ENCODE peak calls at places on chromosomes 7 and 10, in eight cellular contexts. U, Q, S, F, I, Y, P and Z are unnamed samples.

GRCh38 chr10:114996542-114996941 is 58.5 kb downstream of the TRUB1 start:
- DNase-seq in S (no peak), Y (no peak), Q (no peak), I (no peak), P (peak; percentile 29), U (no peak), F (no peak), Z (no peak)

GRCh38 chr10:92483539-92483938 is 90.4 kb downstream of the IDE start:
- DNase-seq in I (no peak), F (no peak), Q (no peak), U (no peak), S (no peak), P (no peak), Y (no peak), Z (no peak)

GRCh38 chr7:158124671-158125079 is 462.9 kb downstream of the PTPRN2 start:
- DNase-seq in U (no peak), F (no peak), P (no peak), Q (no peak), I (no peak), S (peak; percentile 53), Y (no peak), Z (no peak)

GRCh38 chr10:85157206-85157605 is 828.8 kb downstream of the CCSER2 start:
- DNase-seq in F (no peak), Q (no peak), U (no peak), Y (no peak), S (no peak), I (no peak), P (no peak), Z (no peak)

GRCh38 chr7:132735476-132735875 is 159.2 kb upstream of the PLXNA4 start:
- DNase-seq in U (no peak), I (no peak), P (no peak), Y (no peak), Q (no peak), F (peak; percentile 42), S (no peak), Z (no peak)

GRCh38 chr7:82442492-82443043 is 1.0 kb downstream of the CACNA2D1 start:
- DNase-seq in S (no peak), F (no peak), I (no peak), Q (no peak), U (no peak), Y (no peak), P (no peak), Z (no peak)

GRCh38 chr7:99928994-99929729 is at the start of gene GJC3:
- DNase-seq in Y (no peak), U (peak; percentile 53), Q (peak; percentile 55), F (no peak), I (no peak), S (no peak), P (no peak), Z (no peak)

GRCh38 chr7:94423865-94424264 is 29.2 kb downstream of the COL1A2 start:
- DNase-seq in I (no peak), Q (no peak), P (peak; percentile 47), U (no peak), F (no peak), Y (no peak), S (no peak), Z (no peak)

GRCh38 chr7:45174328-45174610 is 16.7 kb downstream of the RAMP3 start:
- DNase-seq in I (no peak), S (peak; percentile 25), U (no peak), P (no peak), F (no peak), Q (no peak), Y (no peak), Z (no peak)

GRCh38 chr7:140231779-140232491 is 55.2 kb upstream of the KDM7A start:
- DNase-seq in Y (no peak), Q (no peak), S (no peak), U (peak; percentile 69), F (no peak), P (no peak), I (no peak), Z (no peak)

GRCh38 chr10:89710748-89711147 is 9.4 kb downstream of the KIF20B start:
- DNase-seq in Y (no peak), F (no peak), S (no peak), Q (no peak), U (no peak), P (no peak), I (no peak), Z (no peak)

GRCh38 chr10:59825932-59826331 is 72.7 kb upstream of the MRLN start:
- DNase-seq in F (no peak), I (no peak), Q (no peak), S (no peak), U (no peak), Y (no peak), P (no peak), Z (no peak)

GRCh38 chr7:102991077-102991539 is 78.3 kb downstream of the LRRC17 start:
- DNase-seq in F (no peak), Y (no peak), Q (no peak), I (no peak), P (no peak), S (no peak), U (no peak), Z (no peak)

GRCh38 chr10:11447571-11447970 is 163.9 kb downstream of the USP6NL start:
- DNase-seq in U (no peak), P (no peak), F (no peak), Q (no peak), S (no peak), Y (no peak), I (no peak), Z (no peak)

GRCh38 chr10:11430421-11431275 is 180.8 kb downstream of the USP6NL start:
- DNase-seq in I (no peak), F (no peak), P (no peak), Y (no peak), Q (no peak), U (no peak), S (no peak), Z (no peak)

GRCh38 chr10:58266826-58267712 is 625 bp downstream of the IPMK start:
- DNase-seq in S (peak; percentile 84), Q (peak; percentile 57), F (no peak), U (peak; percentile 69), P (no peak), Y (peak; percentile 63), I (peak; percentile 19), Z (peak; percentile 34)

DNA sequence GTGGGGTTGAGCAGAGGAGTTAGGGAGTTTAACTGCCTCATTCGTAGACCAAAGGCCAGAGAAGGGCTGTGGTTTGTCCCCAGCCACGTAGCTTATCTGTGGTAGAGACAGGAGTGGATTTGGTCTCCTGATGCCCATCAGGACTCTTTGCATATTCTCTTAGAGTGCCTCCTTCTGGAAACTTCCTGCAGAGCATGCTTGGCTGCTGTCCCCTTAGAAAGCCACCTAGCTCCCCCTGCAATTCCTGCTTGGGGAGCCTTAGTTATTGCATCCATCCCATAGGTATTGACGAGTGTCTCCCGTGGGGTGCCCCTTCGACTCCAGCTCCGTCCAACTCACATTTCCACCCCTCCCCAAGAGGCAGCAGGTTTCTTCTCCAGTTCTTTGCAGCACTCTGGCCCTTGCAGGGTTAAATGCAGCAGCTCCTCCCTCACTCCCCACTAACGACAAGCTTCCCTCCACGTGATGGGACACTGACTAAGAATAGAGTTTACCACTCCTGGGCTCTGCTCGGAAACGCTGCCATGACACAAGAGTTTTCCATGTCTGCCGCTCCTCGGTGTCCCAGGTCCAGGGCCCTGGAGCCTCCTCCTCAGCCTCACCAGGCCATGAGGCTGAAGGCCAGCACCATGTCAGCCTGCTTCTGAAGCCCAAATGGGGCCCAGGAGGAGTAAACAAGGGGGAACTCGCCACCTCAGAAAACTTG is 147.8 kb upstream of the UNC5B start:
- DNase-seq in Y (no peak), S (no peak), U (no peak), Q (no peak), P (no peak), F (no peak), I (no peak), Z (no peak)
- TF ChIP-seq CTCF in Y (no peak), S (no peak), U (no peak), Q (peak; percentile 19), P (no peak), F (peak; percentile 1), I (no peak), Z (no peak)

DNA sequence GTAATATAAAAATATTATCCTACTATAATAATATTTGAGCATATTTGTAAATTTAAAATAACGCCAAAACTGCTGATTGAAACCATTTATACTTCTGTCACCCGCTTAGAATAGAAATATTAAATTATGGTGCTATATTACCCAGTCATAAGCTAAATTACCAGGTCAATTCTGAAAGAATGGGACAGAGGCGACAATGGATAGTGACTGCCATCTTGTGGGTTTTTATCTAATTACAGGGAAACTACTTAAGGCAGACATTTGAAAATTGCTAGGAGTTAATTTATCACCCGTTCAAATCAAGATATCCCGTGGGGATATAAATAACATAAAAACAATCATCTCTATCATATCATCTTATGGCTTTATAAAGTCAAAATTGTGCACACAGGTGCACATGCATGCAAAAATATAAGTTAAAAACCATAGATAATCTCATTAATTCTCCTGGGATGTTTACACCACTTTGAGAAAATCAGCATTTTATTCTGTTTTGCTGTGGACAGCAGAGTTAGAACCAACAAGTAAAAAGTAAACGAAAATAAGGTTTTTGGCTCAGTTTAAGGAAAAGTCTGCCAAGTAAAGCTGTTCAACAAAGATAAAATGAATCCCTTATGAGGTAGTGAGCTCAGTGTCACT is 41.3 kb upstream of the HPSE2 start:
- DNase-seq in U (no peak), Q (peak; percentile 28), P (no peak), Y (no peak), F (no peak), S (no peak), I (no peak), Z (no peak)
- TF ChIP-seq CTCF in U (no peak), Q (peak; percentile 26), P (no peak), Y (no peak), F (peak; percentile 26), S (no peak), I (no peak), Z (no peak)

DNA sequence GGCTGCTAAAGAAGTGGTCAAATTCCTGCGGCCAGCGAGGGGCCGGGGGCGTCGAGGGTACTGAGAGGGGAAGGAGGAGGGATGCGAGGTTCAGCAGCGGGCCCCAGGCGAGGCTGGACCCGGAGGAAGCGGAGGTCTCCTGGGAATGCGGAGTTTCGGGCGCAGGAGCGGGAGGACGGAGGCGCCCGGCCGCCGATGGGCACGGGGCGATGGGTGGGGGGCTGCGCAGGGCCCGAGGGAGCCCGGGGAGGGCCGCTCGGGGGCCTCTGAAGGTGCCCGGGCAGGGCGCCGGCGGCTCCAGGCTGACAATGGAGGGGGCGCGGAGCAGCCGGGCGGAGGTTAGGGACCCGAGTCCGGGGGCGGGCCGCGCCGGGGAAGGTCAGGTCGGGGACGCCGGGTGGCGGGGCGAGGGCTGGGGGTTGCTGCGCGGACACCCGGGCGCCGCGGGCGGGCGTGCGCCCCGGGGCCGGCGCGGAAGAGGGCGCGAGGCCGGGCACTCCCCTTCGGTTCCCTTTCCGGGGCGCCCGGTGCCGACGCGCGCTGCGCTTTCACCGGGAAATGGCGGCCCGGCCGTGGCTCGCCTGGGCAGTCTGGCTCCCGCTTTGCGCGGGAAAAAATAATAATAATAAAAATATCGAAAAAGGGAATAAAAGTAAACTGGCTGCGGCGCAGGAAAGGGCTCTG is 708 bp downstream of the MACROH2A2 start:
- DNase-seq in Q (no peak), U (no peak), Y (no peak), P (no peak), I (no peak), S (no peak), F (no peak), Z (no peak)
- TF ChIP-seq CTCF in Q (no peak), U (no peak), Y (no peak), P (no peak), I (no peak), S (no peak), F (no peak), Z (no peak)

DNA sequence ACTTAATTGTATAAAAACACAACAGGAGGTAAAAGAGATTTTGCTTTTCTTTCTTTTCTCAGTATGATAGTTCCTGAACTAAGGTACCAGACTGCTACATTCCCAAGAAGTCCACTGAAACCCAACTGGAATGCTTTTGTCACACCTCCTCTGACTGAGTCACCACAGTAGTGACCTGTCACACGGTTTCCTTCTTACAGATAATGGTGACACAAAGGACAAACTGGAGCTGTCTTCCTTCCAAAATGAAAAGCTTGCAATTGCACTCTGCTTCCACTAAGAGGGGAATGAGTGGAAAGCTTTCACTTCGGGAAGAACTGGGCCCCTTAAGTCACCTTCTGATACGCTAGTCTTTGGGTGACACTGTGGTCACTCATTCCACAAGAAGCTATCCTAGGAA is 122.2 kb downstream of the KMT2E start:
- DNase-seq in Y (no peak), Q (no peak), U (no peak), I (no peak), F (no peak), P (no peak), S (no peak), Z (no peak)
- TF ChIP-seq CTCF in Y (no peak), Q (no peak), U (no peak), I (no peak), F (no peak), P (peak; percentile 5), S (no peak), Z (no peak)